ENCODE peak calls at places on chromosomes 16 and 17, in four cellular contexts. A is neural crest cell, O is fibroblast of lung, C is GM23338. I is an unnamed sample.

GRCh38 chr16:1657841-1658240 is 20.2 kb upstream of the JPT2 start:
- DNase-seq in A (no peak), C (no peak), O (no peak), I (no peak)

GRCh38 chr17:80257716-80258213 is 2.9 kb upstream of the RNF213 start:
- DNase-seq in A (no peak), O (no peak), C (peak; percentile 37), I (no peak)

GRCh38 chr16:21083729-21084268 is 66.8 kb downstream of the DNAH3 start:
- DNase-seq in A (peak; percentile 63), C (peak; percentile 93), O (peak; percentile 46), I (peak; percentile 13)

GRCh38 chr17:62819511-62820221 is 11.6 kb upstream of the MARCHF10 start:
- DNase-seq in C (peak; percentile 64), A (peak; percentile 21), O (peak; percentile 99), I (no peak)

GRCh38 chr17:48915459-48916282 is 7.5 kb downstream of the UBE2Z start:
- DNase-seq in O (peak; percentile 84), A (no peak), C (no peak), I (no peak)

GRCh38 chr16:4876646-4877297 is 29.5 kb downstream of the UBN1 start:
- DNase-seq in C (no peak), O (no peak), A (no peak), I (no peak)

GRCh38 chr17:28912281-28912937 is 9.5 kb upstream of the DHRS13 start:
- DNase-seq in A (no peak), O (no peak), C (peak; percentile 51), I (no peak)

GRCh38 chr17:34464812-34465211 is 101.8 kb upstream of the CCL1 start:
- DNase-seq in C (no peak), O (no peak), A (no peak), I (no peak)

GRCh38 chr16:1285669-1286491 is 23.6 kb upstream of the UBE2I start:
- DNase-seq in A (no peak), O (no peak), C (peak; percentile 66), I (no peak)

GRCh38 chr17:4542726-4543191 is 12.4 kb downstream of the MYBBP1A start:
- DNase-seq in C (no peak), O (no peak), A (no peak), I (no peak)

GRCh38 chr17:2904135-2904534 is 107.9 kb downstream of the RAP1GAP2 start:
- DNase-seq in C (peak; percentile 72), A (no peak), O (peak; percentile 34), I (no peak)

GRCh38 chr17:60506312-60506711 is 19.7 kb downstream of the APPBP2 start:
- DNase-seq in O (peak; percentile 92), C (no peak), A (no peak), I (no peak)

GRCh38 chr16:30656974-30657865 is 1.0 kb upstream of the FBRS start:
- DNase-seq in O (no peak), C (no peak), A (no peak), I (no peak)

GRCh38 chr16:30660424-30661251 is 2.4 kb downstream of the FBRS start:
- DNase-seq in O (peak; percentile 41), C (no peak), A (no peak), I (peak; percentile 67)

GRCh38 chr16:30659507-30660423 is 1.5 kb downstream of the FBRS start:
- DNase-seq in A (no peak), C (peak; percentile 43), O (peak; percentile 26), I (peak; percentile 72)

GRCh38 chr16:30657866-30658730 is at the start of gene FBRS:
- DNase-seq in A (peak; percentile 99), C (peak; percentile 100), O (peak; percentile 100), I (peak; percentile 100)

DNA sequence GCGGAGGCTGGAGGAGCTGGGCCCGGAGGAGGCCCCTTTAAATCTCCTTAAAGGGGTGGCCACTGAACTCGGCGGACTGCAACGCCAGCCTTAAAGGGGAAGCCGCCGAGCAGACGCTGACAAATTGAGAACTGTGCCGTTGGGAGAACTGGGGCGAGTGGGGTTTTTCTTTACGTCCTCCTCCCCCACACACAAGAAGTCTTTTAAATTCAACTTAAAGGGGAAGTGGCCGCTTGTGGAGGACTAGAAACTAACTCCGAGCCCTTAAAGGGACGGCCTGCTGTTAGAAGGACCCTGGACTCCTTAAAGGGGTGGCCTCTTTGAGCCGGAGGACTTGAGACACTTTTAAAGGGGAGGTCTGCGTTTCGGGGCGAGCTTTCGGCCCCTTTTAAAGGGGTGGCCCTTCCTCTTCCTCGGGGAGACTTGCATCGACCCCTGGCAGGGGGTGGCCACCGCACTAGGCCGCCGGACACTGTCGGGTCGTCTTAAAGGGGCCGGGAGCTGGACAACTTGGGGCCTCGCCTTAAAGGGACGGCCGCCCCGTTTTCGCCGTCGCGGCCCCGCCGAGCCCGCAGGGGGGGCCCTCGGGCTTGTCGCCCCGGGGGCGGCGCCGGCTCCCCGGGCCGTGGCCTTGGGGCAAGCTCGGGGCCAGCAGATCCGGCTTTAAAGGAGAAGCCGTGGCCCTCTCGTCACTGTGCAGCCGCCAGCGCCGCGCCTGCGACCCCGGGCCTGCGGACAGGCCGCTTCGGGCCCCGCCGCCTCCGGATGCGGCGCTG is 688 bp downstream of the FBRS start:
- DNase-seq in O (peak; percentile 96), C (peak; percentile 94), A (no peak), I (no peak)
- TF ChIP-seq CTCF in O (no peak), C (peak; percentile 16), A (no peak), I (peak; percentile 18)

DNA sequence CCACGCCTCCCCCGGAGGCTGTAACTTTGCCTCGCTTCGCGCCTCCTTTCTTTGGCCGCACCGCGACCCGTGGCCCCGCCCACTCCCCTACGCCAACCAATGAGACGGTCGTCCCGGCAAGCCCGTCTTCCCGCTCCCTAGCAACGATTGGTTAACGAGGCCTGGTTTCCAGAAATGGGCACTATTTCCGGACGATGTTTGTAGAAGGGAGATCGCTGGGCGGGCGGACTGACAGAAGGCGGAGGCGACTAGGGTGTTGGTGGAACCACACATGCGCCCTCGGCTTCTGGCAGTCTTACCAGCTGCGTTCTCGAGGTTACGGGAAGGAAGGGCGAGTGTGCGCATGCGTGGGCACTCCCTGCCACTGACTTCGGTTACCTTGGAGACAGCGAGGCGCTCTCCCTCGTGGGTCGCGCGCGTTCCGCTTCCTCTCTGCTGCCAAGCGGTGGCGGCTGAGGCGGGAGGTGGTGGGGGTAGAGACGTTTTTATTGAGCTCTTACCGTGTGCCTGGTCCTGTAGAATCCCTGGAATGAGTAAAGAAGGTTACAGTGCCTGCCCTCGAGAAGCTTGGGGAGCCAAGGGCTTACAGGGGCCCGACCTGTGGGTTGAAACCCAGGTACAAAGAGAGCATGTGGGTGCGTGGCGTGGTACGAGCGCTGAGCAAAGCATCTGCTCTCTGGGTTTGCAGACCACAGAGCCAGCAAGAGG is 447 bp upstream of the MAP3K14 start:
- DNase-seq in C (peak; percentile 100), O (peak; percentile 100), A (peak; percentile 99), I (peak; percentile 100)
- TF ChIP-seq CTCF in C (no peak), O (no peak), A (no peak), I (no peak)

GRCh38 chr17:73749906-73750305 is 105.7 kb upstream of the SDK2 start:
- DNase-seq in C (no peak), O (no peak), A (no peak), I (no peak)
- TF ChIP-seq CTCF in C (no peak), O (no peak), A (no peak), I (no peak)

DNA sequence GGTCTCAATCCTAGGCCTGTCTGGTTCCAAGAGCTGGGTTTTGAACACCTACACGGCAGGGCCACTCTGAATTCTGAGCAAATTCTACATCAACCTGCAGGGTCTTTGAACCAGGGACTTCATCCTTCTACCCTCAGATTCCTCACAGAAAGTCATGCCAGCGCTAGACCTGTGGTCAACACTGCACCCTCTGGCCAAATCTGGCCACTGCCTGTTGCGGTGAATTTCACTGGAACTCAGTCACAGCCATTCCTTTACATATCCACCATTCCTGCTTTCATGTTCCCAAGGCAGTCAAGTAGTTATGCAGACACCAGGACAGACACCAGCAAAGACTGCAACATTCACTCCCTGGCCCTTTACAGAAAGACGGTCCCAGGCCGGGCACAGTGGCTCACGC is 144.6 kb downstream of the C16orf95 start:
- DNase-seq in A (no peak), O (no peak), C (peak; percentile 54), I (no peak)
- TF ChIP-seq CTCF in A (no peak), O (peak; percentile 24), C (peak; percentile 50), I (no peak)

GRCh38 chr17:69358688-69359596 is 32.0 kb upstream of the ABCA5 start:
- DNase-seq in A (no peak), O (no peak), C (peak; percentile 92), I (no peak)
- TF ChIP-seq CTCF in A (no peak), O (no peak), C (peak; percentile 87), I (no peak)

I was measured in CD8-positive, alpha-beta T cell.